ENCODE peak calls at places on chromosomes 16 and 17, in six cellular contexts. B is adrenal gland; L is CD4-positive, alpha-beta T cell; E is RWPE1; U is omental fat pad; P is Calu3. V is an unnamed sample.

GRCh38 chr16:49596119-49596518 is 222.5 kb downstream of the C16orf78 start:
- DNase-seq in B (peak), L (no peak), E (no peak), U (no peak), P (no peak), V (no peak)

GRCh38 chr17:10271004-10271620 is 72.7 kb upstream of the GAS7 start:
- DNase-seq in B (no peak), L (no peak), E (no peak), U (no peak), P (no peak), V (no peak)

GRCh38 chr17:42016411-42016831 is 818 bp downstream of the DNAJC7 start:
- DNase-seq in B (no peak), L (no peak), E (no peak), U (no peak), P (no peak), V (no peak)

GRCh38 chr17:37089998-37090397 is 141.2 kb downstream of the AATF start:
- DNase-seq in B (no peak), L (peak), E (no peak), U (no peak), P (no peak), V (no peak)

GRCh38 chr16:66483689-66484452 is 56.8 kb downstream of the BEAN1 start:
- DNase-seq in B (peak), L (peak), E (peak), U (peak), P (peak), V (peak)

GRCh38 chr16:13912891-13913290 is 7.1 kb upstream of the ERCC4 start:
- DNase-seq in B (no peak), L (no peak), E (no peak), U (no peak), P (no peak), V (no peak)

GRCh38 chr16:72986011-72986410 is 61.9 kb downstream of the ZFHX3 start:
- DNase-seq in B (peak), L (no peak), E (no peak), U (no peak), P (no peak), V (no peak)

GRCh38 chr16:8583712-8584111 is 6.6 kb downstream of the TMEM114 start:
- DNase-seq in B (no peak), L (no peak), E (no peak), U (no peak), P (no peak), V (no peak)

GRCh38 chr17:82092995-82093751 is 4.9 kb downstream of the FASN start:
- DNase-seq in B (no peak), L (no peak), E (no peak), U (no peak), P (no peak), V (no peak)

GRCh38 chr17:660453-660852 is 54.2 kb downstream of the VPS53 start:
- DNase-seq in B (no peak), L (no peak), E (no peak), U (no peak), P (no peak), V (no peak)

GRCh38 chr17:82400830-82401229 is 17.3 kb upstream of the HEXD start:
- DNase-seq in B (no peak), L (peak), E (no peak), U (no peak), P (no peak), V (no peak)

GRCh38 chr17:65537845-65538678 is 23.4 kb downstream of the AXIN2 start:
- DNase-seq in B (no peak), L (peak), E (no peak), U (no peak), P (no peak), V (no peak)

GRCh38 chr17:41519501-41520224 is 973 bp upstream of the KRT15 start:
- DNase-seq in B (no peak), L (no peak), E (peak), U (no peak), P (peak), V (no peak)

GRCh38 chr17:27848941-27849340 is 44.2 kb downstream of the LYRM9 start:
- DNase-seq in B (no peak), L (no peak), E (no peak), U (no peak), P (no peak), V (no peak)

GRCh38 chr16:66502020-66502913 is 47.7 kb downstream of the TK2 start:
- DNase-seq in B (peak), L (no peak), E (peak), U (peak), P (no peak), V (no peak)

GRCh38 chr16:65119905-65120341 is 1.9 kb downstream of the CDH11 start:
- DNase-seq in B (no peak), L (no peak), E (no peak), U (no peak), P (no peak), V (no peak)

GRCh38 chr17:954431-955164 is 25.0 kb downstream of the NXN start:
- DNase-seq in B (no peak), L (no peak), E (no peak), U (no peak), P (no peak), V (no peak)

GRCh38 chr17:81868674-81869220 is 2.4 kb downstream of the ARHGDIA start:
- DNase-seq in B (peak), L (no peak), E (peak), U (no peak), P (no peak), V (no peak)

GRCh38 chr17:16477255-16477654 is 14.7 kb downstream of the LRRC75A start:
- DNase-seq in B (peak), L (no peak), E (peak), U (no peak), P (no peak), V (no peak)

GRCh38 chr17:74358696-74359095 is 3.0 kb downstream of the BTBD17 start:
- DNase-seq in B (no peak), L (no peak), E (no peak), U (no peak), P (no peak), V (no peak)

GRCh38 chr17:13306310-13306962 is 288.6 kb upstream of the ELAC2 start:
- DNase-seq in B (peak), L (no peak), E (peak), U (no peak), P (no peak), V (no peak)

GRCh38 chr17:20046629-20047028 is 37.5 kb downstream of the SPECC1 start:
- DNase-seq in B (no peak), L (no peak), E (no peak), U (no peak), P (no peak), V (no peak)

GRCh38 chr16:67699265-67699664 is 19.9 kb downstream of the GFOD2 start:
- DNase-seq in B (no peak), L (no peak), E (no peak), U (no peak), P (no peak), V (no peak)

GRCh38 chr16:159136-159849 is 6.5 kb upstream of the HBM start:
- DNase-seq in B (no peak), L (no peak), E (no peak), U (no peak), P (no peak), V (no peak)

GRCh38 chr17:78180083-78180482 is 6.8 kb downstream of the TK1 start:
- DNase-seq in B (no peak), L (no peak), E (no peak), U (no peak), P (no peak), V (no peak)

GRCh38 chr17:17289091-17289490 is 8.0 kb upstream of the COPS3 start:
- DNase-seq in B (no peak), L (no peak), E (no peak), U (no peak), P (no peak), V (no peak)

GRCh38 chr17:4635823-4636375 is 5.6 kb downstream of the ALOX15 start:
- DNase-seq in B (no peak), L (no peak), E (no peak), U (no peak), P (no peak), V (no peak)

GRCh38 chr17:30377574-30377973 is 1.2 kb upstream of the CPD start:
- DNase-seq in B (no peak), L (no peak), E (no peak), U (no peak), P (no peak), V (no peak)

GRCh38 chr17:45740553-45741330 is 43.4 kb upstream of the CRHR1 start:
- DNase-seq in B (peak), L (no peak), E (peak), U (no peak), P (peak), V (no peak)

GRCh38 chr17:45319239-45319703 is 2.5 kb upstream of the MAP3K14 start:
- DNase-seq in B (no peak), L (no peak), E (peak), U (no peak), P (peak), V (no peak)

GRCh38 chr16:47622666-47623176 is 161.6 kb downstream of the PHKB start:
- DNase-seq in B (no peak), L (no peak), E (no peak), U (no peak), P (no peak), V (no peak)

GRCh38 chr16:80350066-80350465 is 190.7 kb upstream of the DYNLRB2 start:
- DNase-seq in B (no peak), L (no peak), E (no peak), U (no peak), P (no peak), V (no peak)

GRCh38 chr17:65530158-65530984 is 31.1 kb downstream of the AXIN2 start:
- DNase-seq in B (peak), L (no peak), E (no peak), U (no peak), P (no peak), V (no peak)

GRCh38 chr16:11597268-11597690 is 10.6 kb upstream of the LITAF start:
- DNase-seq in B (no peak), L (no peak), E (no peak), U (no peak), P (peak), V (no peak)

GRCh38 chr17:79459846-79460245 is 151.0 kb downstream of the RBFOX3 start:
- DNase-seq in B (no peak), L (no peak), E (no peak), U (no peak), P (no peak), V (no peak)

GRCh38 chr17:20008242-20009051 is 712 bp upstream of the SPECC1 start:
- DNase-seq in B (peak), L (no peak), E (peak), U (peak), P (peak), V (no peak)

GRCh38 chr17:21094298-21094704 is 32.5 kb upstream of the DHRS7B start:
- DNase-seq in B (no peak), L (no peak), E (no peak), U (no peak), P (no peak), V (no peak)

GRCh38 chr17:66306413-66306812 is 4.0 kb downstream of the PRKCA start:
- DNase-seq in B (no peak), L (no peak), E (no peak), U (no peak), P (no peak), V (no peak)

GRCh38 chr17:72077326-72077960 is 43.4 kb upstream of the SOX9 start:
- DNase-seq in B (no peak), L (no peak), E (no peak), U (no peak), P (no peak), V (no peak)
- TF ChIP-seq CTCF in B (no peak), L (no peak), E (no peak), U (no peak), P (no peak), V (no peak)

GRCh38 chr17:33508215-33508614 is 215.1 kb upstream of the ASIC2 start:
- DNase-seq in B (no peak), L (no peak), E (no peak), U (no peak), P (no peak), V (no peak)
- TF ChIP-seq CTCF in B (no peak), L (no peak), E (no peak), U (no peak), P (no peak), V (no peak)

GRCh38 chr17:49616546-49617205 is 41.0 kb downstream of the NXPH3 start:
- DNase-seq in B (peak), L (no peak), E (no peak), U (no peak), P (no peak), V (no peak)

GRCh38 chr17:49610883-49611584 is 35.4 kb downstream of the NXPH3 start:
- DNase-seq in B (no peak), L (no peak), E (no peak), U (no peak), P (no peak), V (no peak)

GRCh38 chr17:49618112-49618611 is 42.5 kb downstream of the NXPH3 start:
- DNase-seq in B (no peak), L (no peak), E (no peak), U (no peak), P (no peak), V (no peak)

GRCh38 chr17:49612721-49613120 is 37.0 kb downstream of the NXPH3 start:
- DNase-seq in B (no peak), L (no peak), E (no peak), U (no peak), P (no peak), V (no peak)

DNA sequence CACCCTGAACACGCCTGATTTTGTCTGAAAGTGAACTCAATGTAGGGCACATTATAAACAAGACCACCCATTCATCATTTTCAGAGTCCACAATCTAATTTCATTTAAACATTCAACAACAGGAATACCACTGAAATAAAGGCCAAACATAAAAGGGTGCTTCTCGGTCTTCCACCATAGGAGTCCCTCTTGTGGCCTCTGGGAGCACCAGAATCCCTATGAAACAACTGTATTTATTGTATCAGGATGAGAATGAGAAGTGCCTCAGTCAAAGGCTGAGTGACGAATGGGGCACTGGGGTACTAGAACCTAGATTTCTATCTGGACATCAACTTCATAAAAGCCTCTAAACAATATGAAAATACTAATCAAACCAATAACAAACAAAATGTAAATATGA is 40.4 kb downstream of the NXPH3 start:
- DNase-seq in B (no peak), L (no peak), E (peak), U (no peak), P (no peak), V (no peak)
- TF ChIP-seq CTCF in B (peak), L (no peak), E (no peak), U (no peak), P (no peak), V (no peak)

GRCh38 chr16:89170346-89171215 is 967 bp upstream of the CDH15 start:
- DNase-seq in B (no peak), L (no peak), E (no peak), U (no peak), P (peak), V (no peak)

GRCh38 chr16:89169778-89170177 is 1.8 kb upstream of the CDH15 start:
- DNase-seq in B (no peak), L (no peak), E (no peak), U (no peak), P (no peak), V (no peak)

GRCh38 chr16:89167425-89167941 is 4.1 kb upstream of the CDH15 start:
- DNase-seq in B (peak), L (peak), E (peak), U (peak), P (peak), V (peak)

GRCh38 chr16:89166696-89167424 is 4.7 kb upstream of the CDH15 start:
- DNase-seq in B (no peak), L (no peak), E (no peak), U (no peak), P (no peak), V (no peak)

GRCh38 chr16:89168381-89169189 is 3.0 kb upstream of the CDH15 start:
- DNase-seq in B (no peak), L (no peak), E (no peak), U (no peak), P (peak), V (no peak)
- TF ChIP-seq CTCF in B (no peak), L (no peak), E (no peak), U (no peak), P (peak), V (peak)

GRCh38 chr17:7425316-7425715 is at the start of gene SPEM2:
- DNase-seq in B (no peak), L (no peak), E (no peak), U (no peak), P (no peak), V (no peak)
- TF ChIP-seq CTCF in B (no peak), L (no peak), E (no peak), U (no peak), P (no peak), V (no peak)

GRCh38 chr16:86608301-86608747 is 30.0 kb downstream of the FOXL1 start:
- DNase-seq in B (no peak), L (no peak), E (no peak), U (no peak), P (no peak), V (no peak)
- TF ChIP-seq CTCF in B (no peak), L (no peak), E (no peak), U (no peak), P (no peak), V (no peak)

GRCh38 chr16:57743458-57743857 is 7.9 kb downstream of the KATNB1 start:
- DNase-seq in B (no peak), L (no peak), E (no peak), U (no peak), P (no peak), V (no peak)
- TF ChIP-seq CTCF in B (no peak), L (no peak), E (no peak), U (no peak), P (no peak), V (peak)

GRCh38 chr16:87076950-87077749 is 240.0 kb downstream of the C16orf95 start:
- DNase-seq in B (peak), L (no peak), E (peak), U (no peak), P (peak), V (no peak)
- TF ChIP-seq CTCF in B (peak), L (no peak), E (peak), U (peak), P (peak), V (peak)

GRCh38 chr17:2814499-2815341 is 18.5 kb downstream of the RAP1GAP2 start:
- DNase-seq in B (no peak), L (peak), E (no peak), U (no peak), P (no peak), V (no peak)
- TF ChIP-seq CTCF in B (no peak), L (no peak), E (no peak), U (no peak), P (no peak), V (no peak)

V was measured in mesothelial cell of epicardium.